ENCODE peak calls at places on chromosomes 6 and 20, in four cellular contexts. C is kidney tubule cell, D is SK-N-DZ, W is EL. J is an unnamed sample.

GRCh38 chr6:42962096-42962495 is 1.5 kb downstream of the GNMT start:
- DNase-seq in C (no peak), D (no peak), W (no peak), J (no peak)

GRCh38 chr6:82970853-82971252 is 94.8 kb downstream of the UBE3D start:
- DNase-seq in C (no peak), D (no peak), W (no peak), J (no peak)

GRCh38 chr20:50141018-50141675 is 12.4 kb downstream of the PEDS1 start:
- DNase-seq in C (no peak), D (no peak), W (no peak), J (no peak)

GRCh38 chr20:36506253-36506652 is 35.1 kb upstream of the MYL9 start:
- DNase-seq in C (no peak), D (no peak), W (no peak), J (no peak)

GRCh38 chr6:137925299-137925698 is 58.2 kb downstream of the TNFAIP3 start:
- DNase-seq in C (no peak), D (no peak), W (no peak), J (no peak)

GRCh38 chr6:145844933-145845531 is 30.4 kb upstream of the FBXO30 start:
- DNase-seq in C (no peak), D (no peak), W (peak; percentile 4), J (no peak)

GRCh38 chr6:151482290-151482689 is 11.5 kb upstream of the CCDC170 start:
- DNase-seq in C (no peak), D (no peak), W (peak; percentile 21), J (peak; percentile 15)

GRCh38 chr6:155701342-155701741 is 245.7 kb upstream of the NOX3 start:
- DNase-seq in C (no peak), D (no peak), W (no peak), J (no peak)

GRCh38 chr20:62027698-62028321 is 37.9 kb downstream of the TAF4 start:
- DNase-seq in C (peak; percentile 11), D (no peak), W (no peak), J (no peak)

GRCh38 chr20:43409041-43409913 is 48.4 kb upstream of the SRSF6 start:
- DNase-seq in C (peak; percentile 49), D (peak; percentile 51), W (peak; percentile 56), J (no peak)

GRCh38 chr20:57618091-57618765 is 2.0 kb downstream of the ZBP1 start:
- DNase-seq in C (peak; percentile 96), D (no peak), W (peak; percentile 19), J (no peak)

GRCh38 chr6:15036690-15037245 is 209.1 kb upstream of the JARID2 start:
- DNase-seq in C (peak; percentile 54), D (peak; percentile 82), W (no peak), J (no peak)

GRCh38 chr20:25196701-25197120 is 1.2 kb downstream of the ENTPD6 start:
- DNase-seq in C (no peak), D (no peak), W (no peak), J (no peak)

GRCh38 chr6:110255356-110255755 is 75.1 kb downstream of the CDC40 start:
- DNase-seq in C (peak; percentile 30), D (no peak), W (peak; percentile 18), J (no peak)

GRCh38 chr6:31144970-31145340 is 6.1 kb upstream of the PSORS1C2 start:
- DNase-seq in C (no peak), D (no peak), W (no peak), J (no peak)

GRCh38 chr20:1757606-1758507 is 100.3 kb upstream of the SIRPG start:
- DNase-seq in C (peak; percentile 12), D (no peak), W (no peak), J (no peak)

GRCh38 chr6:170148709-170149470 is 142.0 kb downstream of the DLL1 start:
- DNase-seq in C (no peak), D (no peak), W (no peak), J (no peak)

GRCh38 chr20:16922834-16923233 is 174.7 kb downstream of the OTOR start:
- DNase-seq in C (peak; percentile 76), D (no peak), W (peak; percentile 76), J (no peak)

GRCh38 chr6:51842066-51842465 is 245.3 kb downstream of the PKHD1 start:
- DNase-seq in C (no peak), D (peak; percentile 50), W (no peak), J (no peak)

GRCh38 chr6:52285174-52286068 is 879 bp upstream of the MCM3 start:
- DNase-seq in C (no peak), D (peak; percentile 72), W (peak; percentile 47), J (no peak)